ENCODE peak calls at places on chromosomes 12 and 14, in seven cellular contexts. N, E, T, Q, B, Y and I are unnamed samples.

GRCh38 chr12:7060353-7060954 is at the start of gene C1S:
- DNase-seq in E (peak; percentile 87), Y (no peak), B (peak; percentile 93), Q (peak; percentile 99), N (peak; percentile 74), T (peak; percentile 62), I (peak; percentile 37)

GRCh38 chr12:115660211-115660805 is 617.2 kb downstream of the MED13L start:
- DNase-seq in B (no peak), T (peak; percentile 39), E (peak; percentile 21), N (peak; percentile 47), Q (no peak), Y (no peak), I (no peak)

GRCh38 chr14:97156705-97157104 is 359.5 kb downstream of the VRK1 start:
- DNase-seq in B (no peak), E (no peak), Y (no peak), N (no peak), T (no peak), Q (no peak), I (no peak)

GRCh38 chr12:96233941-96234461 is 39.8 kb downstream of the ELK3 start:
- DNase-seq in N (peak; percentile 96), B (no peak), T (peak; percentile 92), Q (peak; percentile 95), Y (no peak), E (peak; percentile 35), I (peak; percentile 90)

GRCh38 chr14:95046711-95047681 is 110.3 kb downstream of the DICER1 start:
- DNase-seq in Q (peak; percentile 61), Y (no peak), E (peak; percentile 28), N (no peak), T (no peak), B (no peak), I (no peak)

GRCh38 chr12:92010853-92011701 is 134.6 kb downstream of the BTG1 start:
- DNase-seq in N (no peak), B (no peak), E (no peak), Y (no peak), T (no peak), Q (no peak), I (no peak)

GRCh38 chr12:128449146-128449894 is 182.3 kb downstream of the TMEM132C start:
- DNase-seq in N (no peak), E (no peak), B (no peak), T (no peak), Y (no peak), Q (no peak), I (no peak)

GRCh38 chr12:79083181-79083580 is 218.6 kb downstream of the SYT1 start:
- DNase-seq in Q (peak; percentile 7), B (no peak), N (no peak), T (no peak), E (no peak), Y (no peak), I (no peak)

GRCh38 chr12:108468149-108468968 is 46.7 kb upstream of the FICD start:
- DNase-seq in Y (no peak), T (no peak), Q (peak; percentile 20), E (peak; percentile 75), N (no peak), B (peak; percentile 27), I (no peak)

GRCh38 chr12:81143057-81143456 is 65.2 kb downstream of the ACSS3 start:
- DNase-seq in B (no peak), N (no peak), Q (no peak), E (peak; percentile 40), Y (no peak), T (no peak), I (peak; percentile 36)

GRCh38 chr14:75279153-75279738 is 618 bp downstream of the FOS start:
- DNase-seq in T (peak; percentile 80), E (peak; percentile 57), Q (peak; percentile 83), Y (peak; percentile 49), N (peak; percentile 90), B (no peak), I (no peak)

GRCh38 chr14:20499108-20499507 is 6.2 kb upstream of the RNASE10 start:
- DNase-seq in B (no peak), T (no peak), E (no peak), N (no peak), Q (no peak), Y (no peak), I (no peak)

GRCh38 chr14:67557118-67557517 is 24.0 kb downstream of the PLEKHH1 start:
- DNase-seq in E (peak; percentile 44), Q (peak; percentile 22), Y (no peak), T (no peak), N (no peak), B (no peak), I (no peak)

GRCh38 chr14:96509457-96510090 is 7.4 kb downstream of the PAPOLA start:
- DNase-seq in E (no peak), Y (no peak), Q (no peak), B (no peak), N (no peak), T (no peak), I (no peak)

GRCh38 chr12:47882796-47883546 is 21.8 kb downstream of the VDR start:
- DNase-seq in B (no peak), E (no peak), N (no peak), Q (no peak), T (no peak), Y (no peak), I (peak; percentile 84)

GRCh38 chr12:45912774-45913173 is 77.6 kb downstream of the SCAF11 start:
- DNase-seq in E (no peak), Y (no peak), B (no peak), N (no peak), Q (no peak), T (no peak), I (no peak)

GRCh38 chr14:68726093-68726695 is 66.7 kb downstream of the ZFP36L1 start:
- DNase-seq in Y (no peak), T (no peak), Q (no peak), E (no peak), B (no peak), N (no peak), I (no peak)

GRCh38 chr14:31726337-31726736 is 165.1 kb downstream of the NUBPL start:
- DNase-seq in N (no peak), Q (no peak), E (no peak), Y (no peak), B (no peak), T (no peak), I (no peak)

GRCh38 chr14:77273796-77274195 is 2.8 kb upstream of the NGB start:
- DNase-seq in E (no peak), T (no peak), Q (no peak), Y (no peak), B (no peak), N (no peak), I (no peak)

GRCh38 chr14:30069536-30069935 is 141.9 kb upstream of the PRKD1 start:
- DNase-seq in N (no peak), Q (no peak), E (no peak), Y (no peak), B (no peak), T (no peak), I (no peak)

GRCh38 chr12:53999596-54000104 is 311 bp upstream of the HOXC9 start:
- DNase-seq in Q (peak; percentile 31), N (no peak), T (no peak), E (no peak), B (peak; percentile 82), Y (no peak), I (peak; percentile 72)

GRCh38 chr12:28710882-28711281 is 438.2 kb upstream of the FAR2 start:
- DNase-seq in Y (no peak), B (no peak), E (no peak), N (no peak), T (no peak), Q (peak; percentile 93), I (no peak)

GRCh38 chr14:49303952-49304516 is 282.1 kb downstream of the RPS29 start:
- DNase-seq in Y (no peak), N (no peak), T (no peak), B (no peak), Q (peak; percentile 13), E (peak; percentile 67), I (no peak)

GRCh38 chr12:89346741-89347324 is 5.5 kb downstream of the DUSP6 start:
- DNase-seq in T (peak; percentile 26), E (no peak), B (no peak), Q (peak; percentile 77), Y (no peak), N (peak; percentile 53), I (no peak)
- H3K4me3 ChIP-seq in T (peak overlapping the region; percentile 89), E (no peak overlapping the region), B (no peak overlapping the region), Q (no peak overlapping the region), Y (no peak overlapping the region), N (peak overlapping the region; percentile 76), I (no peak overlapping the region)

GRCh38 chr12:132502149-132502881 is 12.4 kb downstream of the FBRSL1 start:
- DNase-seq in Q (no peak), N (no peak), E (no peak), Y (no peak), T (no peak), B (no peak), I (peak; percentile 60)
- H3K27ac ChIP-seq in Q (no peak overlapping the region), N (no peak overlapping the region), E (no peak overlapping the region), Y (peak overlapping the region; percentile 16), T (peak overlapping the region; percentile 38), B (no peak overlapping the region), I (no peak overlapping the region)

DNA sequence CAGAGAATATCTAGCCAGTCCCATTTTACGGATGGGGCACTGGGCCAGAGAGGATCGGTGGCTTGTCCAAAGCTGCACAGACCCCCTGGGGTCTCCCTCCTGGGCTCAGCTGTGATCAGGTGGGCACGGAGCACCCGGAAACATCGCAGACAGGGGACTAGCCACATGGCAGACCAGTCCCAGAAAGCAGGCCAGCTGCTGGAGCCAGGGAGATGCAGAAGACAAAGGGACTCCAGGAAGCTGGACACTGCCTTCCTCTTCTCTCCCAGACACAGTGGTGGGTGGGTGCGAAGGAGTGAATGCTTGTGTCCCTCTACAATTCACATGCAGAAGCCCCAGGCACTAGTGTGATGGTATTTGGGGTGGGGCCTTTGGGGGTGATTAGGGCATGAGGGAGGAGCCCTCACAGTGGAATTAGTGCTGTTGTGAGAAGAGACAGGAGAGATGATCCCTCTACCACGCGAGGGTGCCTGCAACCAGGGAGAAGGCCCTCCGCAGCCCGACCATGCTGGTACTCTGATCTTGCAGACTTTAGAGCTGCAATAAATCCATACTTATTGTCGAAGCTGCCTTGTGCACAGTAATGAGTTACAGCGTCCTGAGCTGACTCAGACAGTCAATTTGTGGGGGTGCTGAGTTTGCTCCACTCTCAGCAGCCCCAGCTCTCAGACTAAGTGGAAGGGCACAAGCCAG is 95.2 kb downstream of the CALM1 start:
- DNase-seq in E (no peak), Q (no peak), T (no peak), Y (no peak), N (no peak), B (no peak), I (no peak)
- H3K4me3 ChIP-seq in E (no peak overlapping the region), Q (no peak overlapping the region), T (no peak overlapping the region), Y (no peak overlapping the region), N (no peak overlapping the region), B (no peak overlapping the region), I (no peak overlapping the region)

GRCh38 chr14:64201296-64201695 is 92.9 kb downstream of the ESR2 start:
- DNase-seq in N (no peak), Y (no peak), T (no peak), E (no peak), Q (no peak), B (no peak), I (peak; percentile 88)
- H3K27ac ChIP-seq in N (peak overlapping the region; percentile 80), Y (no peak overlapping the region), T (peak overlapping the region; percentile 87), E (no peak overlapping the region), Q (no peak overlapping the region), B (no peak overlapping the region), I (peak overlapping the region; percentile 46)